ENCODE peak calls at places on chromosomes 2 and 18, in seven cellular contexts. L, C, B, K, P, X and I are unnamed samples.

GRCh38 chr2:27442282-27442980 is at the start of gene KRTCAP3:
- DNase-seq in B (no peak), L (no peak), K (no peak), X (no peak), C (no peak), P (peak; percentile 72), I (no peak)

GRCh38 chr2:132279344-132279743 is 117.6 kb upstream of the ANKRD30BL start:
- DNase-seq in B (no peak), K (no peak), P (no peak), X (no peak), C (no peak), L (no peak), I (no peak)

GRCh38 chr18:2191180-2191790 is 380.0 kb downstream of the METTL4 start:
- DNase-seq in P (no peak), L (no peak), C (no peak), B (no peak), K (no peak), X (no peak), I (no peak)

GRCh38 chr2:196168181-196168580 is 3.2 kb downstream of the STK17B start:
- DNase-seq in X (peak; percentile 71), P (no peak), B (peak; percentile 68), K (no peak), L (peak; percentile 37), C (no peak), I (peak; percentile 54)

GRCh38 chr2:220736778-220737177 is 835.3 kb downstream of the EPHA4 start:
- DNase-seq in L (no peak), P (no peak), B (peak; percentile 3), K (no peak), C (no peak), X (no peak), I (no peak)

GRCh38 chr2:127413782-127414743 is 4.2 kb upstream of the PROC start:
- DNase-seq in K (no peak), C (no peak), L (peak; percentile 67), P (no peak), X (peak; percentile 77), B (peak; percentile 78), I (no peak)

GRCh38 chr2:241702405-241703127 is 727 bp downstream of the ING5 start:
- DNase-seq in L (peak; percentile 81), P (peak; percentile 94), C (peak; percentile 75), K (peak; percentile 94), X (peak; percentile 88), B (peak; percentile 52), I (peak; percentile 87)

GRCh38 chr2:149768320-149768799 is 180.8 kb upstream of the MMADHC start:
- DNase-seq in X (peak; percentile 53), K (no peak), B (peak; percentile 15), C (no peak), L (peak; percentile 27), P (no peak), I (no peak)

GRCh38 chr2:25401307-25402021 is 59.7 kb upstream of the DNMT3A start:
- DNase-seq in L (no peak), P (no peak), B (no peak), C (no peak), X (no peak), K (no peak), I (no peak)

GRCh38 chr18:33676593-33676992 is 98.6 kb downstream of the ASXL3 start:
- DNase-seq in L (no peak), C (no peak), K (no peak), B (no peak), X (no peak), P (no peak), I (no peak)

GRCh38 chr2:3491306-3491705 is 28.0 kb downstream of the ADI1 start:
- DNase-seq in L (no peak), B (no peak), K (no peak), C (peak; percentile 14), P (no peak), X (no peak), I (no peak)

GRCh38 chr2:135733045-135733444 is 8.6 kb upstream of the UBXN4 start:
- DNase-seq in B (no peak), C (no peak), X (no peak), L (no peak), K (no peak), P (no peak), I (peak; percentile 22)

GRCh38 chr18:57242285-57242684 is 95.4 kb downstream of the BOD1L2 start:
- DNase-seq in P (no peak), K (no peak), B (no peak), C (no peak), L (no peak), X (no peak), I (peak; percentile 33)

GRCh38 chr2:98948956-98949739 is 13.1 kb upstream of the CRACDL start:
- DNase-seq in L (peak; percentile 35), X (no peak), C (no peak), B (no peak), K (no peak), P (no peak), I (no peak)

GRCh38 chr2:233598952-233599351 is 18.5 kb upstream of the UGT1A8 start:
- DNase-seq in C (no peak), L (no peak), K (no peak), P (no peak), X (no peak), B (no peak), I (no peak)

GRCh38 chr2:235990344-235990743 is 177.8 kb downstream of the GBX2 start:
- DNase-seq in X (no peak), L (no peak), P (no peak), K (no peak), B (no peak), C (no peak), I (no peak)

GRCh38 chr18:52700116-52700515 is 360.1 kb downstream of the DCC start:
- DNase-seq in B (no peak), C (no peak), K (no peak), P (no peak), X (no peak), L (no peak), I (no peak)

GRCh38 chr18:5122270-5122669 is 74.8 kb downstream of the AKAIN1 start:
- DNase-seq in B (no peak), L (no peak), C (no peak), X (no peak), P (no peak), K (no peak), I (no peak)

GRCh38 chr2:70069049-70069448 is 18.2 kb upstream of the PCBP1 start:
- DNase-seq in L (peak; percentile 94), X (no peak), K (no peak), P (peak; percentile 68), B (peak; percentile 6), C (no peak), I (no peak)
- H3K4me3 ChIP-seq in L (no peak overlapping the region), X (no peak overlapping the region), K (no peak overlapping the region), P (peak overlapping the region; percentile 8), B (no peak overlapping the region), C (no peak overlapping the region), I (no peak overlapping the region)

GRCh38 chr2:238424313-238424700 is 2.4 kb upstream of the ASB1 start:
- DNase-seq in B (peak; percentile 33), C (no peak), K (no peak), P (no peak), L (no peak), X (no peak), I (no peak)
- H3K27ac ChIP-seq in B (no peak overlapping the region), C (no peak overlapping the region), K (no peak overlapping the region), P (no peak overlapping the region), L (no peak overlapping the region), X (no peak overlapping the region), I (peak overlapping the region; percentile 58)

GRCh38 chr2:176085861-176086771 is 2.4 kb upstream of the EVX2 start:
- DNase-seq in P (no peak), K (peak; percentile 67), X (no peak), B (peak; percentile 34), C (peak; percentile 43), L (no peak), I (peak; percentile 54)

GRCh38 chr2:176089843-176090395 is 2.6 kb upstream of the HOXD13 start:
- DNase-seq in C (no peak), L (no peak), P (no peak), B (no peak), X (no peak), K (no peak), I (no peak)

GRCh38 chr2:176088937-176089842 is 3.3 kb upstream of the HOXD13 start:
- DNase-seq in X (no peak), B (no peak), K (no peak), C (no peak), L (no peak), P (no peak), I (no peak)

GRCh38 chr2:176087330-176088047 is 3.7 kb upstream of the EVX2 start:
- DNase-seq in P (no peak), L (no peak), C (no peak), B (no peak), K (no peak), X (no peak), I (no peak)

GRCh38 chr2:176088048-176088936 is 4.2 kb upstream of the HOXD13 start:
- DNase-seq in P (no peak), X (peak; percentile 36), L (peak; percentile 37), B (peak; percentile 23), K (peak; percentile 62), C (peak; percentile 44), I (peak; percentile 62)
- H3K4me3 ChIP-seq in P (no peak overlapping the region), X (no peak overlapping the region), L (peak overlapping the region; percentile 28), B (peak overlapping the region; percentile 31), K (no peak overlapping the region), C (peak overlapping the region; percentile 33), I (peak overlapping the region; percentile 40)

GRCh38 chr2:161961046-161961445 is 113.0 kb downstream of the DPP4 start:
- DNase-seq in K (no peak), L (no peak), B (no peak), P (no peak), X (no peak), C (peak; percentile 4), I (no peak)

GRCh38 chr2:161964070-161964645 is 109.9 kb downstream of the DPP4 start:
- DNase-seq in C (no peak), K (no peak), L (no peak), X (no peak), P (no peak), B (no peak), I (no peak)

GRCh38 chr2:161971532-161971931 is 102.5 kb downstream of the DPP4 start:
- DNase-seq in P (no peak), B (no peak), C (no peak), X (no peak), K (no peak), L (no peak), I (no peak)

GRCh38 chr2:161965994-161966393 is 108.0 kb downstream of the DPP4 start:
- DNase-seq in C (no peak), X (no peak), P (no peak), L (peak; percentile 67), B (peak; percentile 29), K (no peak), I (no peak)
- H3K27ac ChIP-seq in C (no peak overlapping the region), X (no peak overlapping the region), P (no peak overlapping the region), L (no peak overlapping the region), B (no peak overlapping the region), K (no peak overlapping the region), I (no peak overlapping the region)